ENCODE peak calls at places on chromosomes 13 and 19, in nine cellular contexts. E is stimulated activated CD4-positive, alpha-beta T cell treated with anti-CD3 and anti-CD28 coated beads, TNF-alpha, amount 100 ng/mL, for 24 hours; Y is AG04450; X is stimulated activated naive CD8-positive, alpha-beta T cell treated with anti-CD3 and anti-CD28 coated beads, Interleukin-15, Interleukin-2, amounts not matched to agents 100 U/mL and 50 U/mL, for 24 hours; D is body of pancreas; A is stimulated activated CD8-positive, alpha-beta memory T cell treated with anti-CD3 and anti-CD28 coated beads, Interleukin-7, amount 100 ng/mL, for 48 hours; G is HAP-1; T is activated naive CD8-positive, alpha-beta T cell treated with anti-CD3 and anti-CD28 coated beads for 36 hours; F is uterus. Q is an unnamed sample.

GRCh38 chr19:7620442-7621412 is 8.6 kb downstream of the XAB2 start:
- DNase-seq in T (no peak), D (no peak), Y (no peak), E (no peak), X (no peak), G (no peak), F (no peak), A (no peak), Q (no peak)

GRCh38 chr13:30354481-30355404 is 47.4 kb upstream of the KATNAL1 start:
- DNase-seq in T (no peak), A (no peak), G (no peak), F (no peak), Y (no peak), E (no peak), D (no peak), X (no peak), Q (no peak)

GRCh38 chr19:42158926-42159325 is 26.7 kb upstream of the POU2F2 start:
- DNase-seq in E (no peak), D (no peak), X (no peak), A (no peak), G (no peak), T (no peak), Y (no peak), F (no peak), Q (no peak)

GRCh38 chr19:10228925-10229324 is 2.2 kb downstream of the S1PR2 start:
- DNase-seq in D (no peak), T (no peak), A (no peak), F (peak; percentile 34), Y (no peak), E (no peak), G (peak; percentile 48), X (peak; percentile 41), Q (no peak)

GRCh38 chr19:47644743-47645499 is 36.0 kb downstream of the BICRA start:
- DNase-seq in X (no peak), D (no peak), F (no peak), G (peak; percentile 45), A (no peak), E (no peak), Y (no peak), T (no peak), Q (peak; percentile 28)

GRCh38 chr13:54989418-54989817 is 1960.8 kb downstream of the OLFM4 start:
- DNase-seq in Y (no peak), D (no peak), G (no peak), A (no peak), T (no peak), X (no peak), F (no peak), E (no peak), Q (no peak)

GRCh38 chr13:52695856-52696255 is 43.2 kb downstream of the SUGT1 start:
- DNase-seq in T (no peak), Y (peak; percentile 4), G (no peak), E (no peak), X (peak; percentile 5), F (no peak), D (no peak), A (peak; percentile 2), Q (peak; percentile 1)

GRCh38 chr13:50081106-50081898 is 66.1 kb downstream of the KCNRG start:
- DNase-seq in F (peak; percentile 54), Y (no peak), E (peak; percentile 22), D (peak; percentile 43), X (peak; percentile 73), A (peak; percentile 20), T (peak; percentile 55), G (peak; percentile 73), Q (no peak)

GRCh38 chr13:112619730-112620639 is 32.0 kb upstream of the TUBGCP3 start:
- DNase-seq in Y (no peak), G (peak; percentile 74), F (no peak), T (peak; percentile 23), A (no peak), E (no peak), D (no peak), X (no peak), Q (no peak)

GRCh38 chr13:83943530-83944279 is 61.4 kb upstream of the SLITRK1 start:
- DNase-seq in Y (no peak), D (peak; percentile 13), E (no peak), G (no peak), X (no peak), F (no peak), A (no peak), T (no peak), Q (no peak)

GRCh38 chr19:35109395-35110112 is 6.1 kb upstream of the FXYD3 start:
- DNase-seq in F (no peak), A (no peak), G (no peak), Y (no peak), X (no peak), T (no peak), E (no peak), D (no peak), Q (no peak)

GRCh38 chr13:49908637-49909036 is 27.5 kb downstream of the SPRYD7 start:
- DNase-seq in T (no peak), Y (no peak), A (no peak), D (no peak), G (peak; percentile 42), X (no peak), E (no peak), F (no peak), Q (no peak)

GRCh38 chr19:14214580-14214979 is 8.6 kb upstream of the ADGRL1 start:
- DNase-seq in F (no peak), E (no peak), A (no peak), D (no peak), Y (no peak), G (no peak), X (no peak), T (no peak), Q (no peak)

GRCh38 chr19:6264803-6265202 is 15.0 kb downstream of the MLLT1 start:
- DNase-seq in T (no peak), F (no peak), E (no peak), X (no peak), G (no peak), D (no peak), A (no peak), Y (no peak), Q (no peak)

Q was measured in astrocyte of the cerebellum.